ENCODE peak calls at places on chromosome 16, in seven cellular contexts. D, C, P, I, Y, X and W are unnamed samples.

GRCh38 chr16:460787-461186 is 35.3 kb downstream of the RAB11FIP3 start:
- DNase-seq in X (no peak), I (no peak), Y (no peak), P (no peak), C (no peak), D (no peak), W (no peak)

GRCh38 chr16:2756288-2757015 is 4.0 kb downstream of the SRRM2 start:
- DNase-seq in D (no peak), C (no peak), P (no peak), Y (no peak), X (no peak), I (no peak), W (no peak)

GRCh38 chr16:55539049-55539448 is 27.4 kb upstream of the CAPNS2 start:
- DNase-seq in X (no peak), D (no peak), C (no peak), P (no peak), I (no peak), Y (no peak), W (no peak)

GRCh38 chr16:4763791-4764190 is 3.2 kb downstream of the ZNF500 start:
- DNase-seq in P (no peak), C (no peak), D (no peak), Y (no peak), I (no peak), X (no peak), W (no peak)

GRCh38 chr16:51012396-51012795 is 138.7 kb downstream of the SALL1 start:
- DNase-seq in P (peak), D (no peak), I (no peak), X (no peak), C (no peak), Y (no peak), W (no peak)

GRCh38 chr16:27778171-27778925 is 228.4 kb downstream of the KATNIP start:
- DNase-seq in P (no peak), C (no peak), D (no peak), I (no peak), Y (no peak), X (no peak), W (no peak)

GRCh38 chr16:22008215-22009142 is 568 bp downstream of the MOSMO start:
- DNase-seq in Y (no peak), X (no peak), C (peak), P (no peak), I (no peak), D (no peak), W (no peak)

GRCh38 chr16:5490499-5490898 is 392.9 kb upstream of the EEF2KMT start:
- DNase-seq in I (no peak), D (peak), X (no peak), C (peak), P (peak), Y (peak), W (no peak)

GRCh38 chr16:883340-883739 is 82.8 kb upstream of the GNG13 start:
- DNase-seq in D (no peak), P (no peak), I (no peak), C (no peak), X (no peak), Y (no peak), W (no peak)

GRCh38 chr16:80993293-80993691 is 13.4 kb downstream of the CMC2 start:
- DNase-seq in P (peak), C (no peak), Y (no peak), D (no peak), I (no peak), X (no peak), W (peak)

GRCh38 chr16:89198417-89199240 is 1.7 kb downstream of the SLC22A31 start:
- DNase-seq in D (no peak), Y (no peak), P (no peak), I (no peak), X (no peak), C (no peak), W (no peak)

DNA sequence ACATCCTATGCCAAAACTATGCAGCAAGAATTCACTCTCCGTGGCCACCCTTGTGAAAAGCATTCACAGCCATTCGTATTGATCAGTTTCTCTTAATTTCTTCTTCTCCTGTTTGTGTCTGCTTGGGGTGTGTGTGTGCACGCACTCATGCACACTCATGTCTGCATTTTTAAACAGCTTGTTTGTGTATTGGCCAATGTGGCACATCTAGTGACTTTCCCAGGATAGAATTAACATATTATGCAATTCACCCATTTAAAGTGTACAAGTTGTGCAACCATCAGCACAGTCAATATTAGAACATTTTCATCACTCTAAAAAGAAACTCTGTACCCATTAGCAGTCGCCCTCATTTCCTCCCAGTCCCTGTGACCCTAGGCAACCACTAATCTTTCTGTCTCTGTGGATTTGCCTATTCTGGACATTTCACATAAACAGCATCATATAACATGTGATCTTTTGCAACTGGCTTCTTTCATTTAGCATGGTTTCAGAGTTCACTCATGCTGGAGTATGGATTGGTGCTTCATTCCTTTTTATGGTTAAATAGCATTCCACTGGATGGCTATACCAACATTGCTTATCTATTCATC is 20.1 kb downstream of the IRX3 start:
- DNase-seq in X (no peak), C (no peak), I (no peak), P (peak), Y (no peak), D (no peak), W (no peak)
- TF ChIP-seq POLR2AphosphoS5 in X (no peak), C (no peak), I (no peak), P (no peak), Y (no peak), D (no peak), W (no peak)

GRCh38 chr16:67014641-67015315 is 14.2 kb upstream of the CBFB start:
- DNase-seq in P (no peak), X (no peak), Y (no peak), I (no peak), C (peak), D (no peak), W (no peak)
- H3K4me2 ChIP-seq in P (peak), X (peak), Y (peak), I (peak), C (peak), D (peak), W (peak)

GRCh38 chr16:86565181-86565631 is 1.4 kb upstream of the FOXC2 start:
- DNase-seq in X (no peak), C (peak), I (no peak), P (no peak), Y (no peak), D (no peak), W (no peak)
- TF ChIP-seq EZH2 in X (no peak), C (peak), I (peak), P (no peak), Y (no peak), D (no peak), W (no peak)

DNA sequence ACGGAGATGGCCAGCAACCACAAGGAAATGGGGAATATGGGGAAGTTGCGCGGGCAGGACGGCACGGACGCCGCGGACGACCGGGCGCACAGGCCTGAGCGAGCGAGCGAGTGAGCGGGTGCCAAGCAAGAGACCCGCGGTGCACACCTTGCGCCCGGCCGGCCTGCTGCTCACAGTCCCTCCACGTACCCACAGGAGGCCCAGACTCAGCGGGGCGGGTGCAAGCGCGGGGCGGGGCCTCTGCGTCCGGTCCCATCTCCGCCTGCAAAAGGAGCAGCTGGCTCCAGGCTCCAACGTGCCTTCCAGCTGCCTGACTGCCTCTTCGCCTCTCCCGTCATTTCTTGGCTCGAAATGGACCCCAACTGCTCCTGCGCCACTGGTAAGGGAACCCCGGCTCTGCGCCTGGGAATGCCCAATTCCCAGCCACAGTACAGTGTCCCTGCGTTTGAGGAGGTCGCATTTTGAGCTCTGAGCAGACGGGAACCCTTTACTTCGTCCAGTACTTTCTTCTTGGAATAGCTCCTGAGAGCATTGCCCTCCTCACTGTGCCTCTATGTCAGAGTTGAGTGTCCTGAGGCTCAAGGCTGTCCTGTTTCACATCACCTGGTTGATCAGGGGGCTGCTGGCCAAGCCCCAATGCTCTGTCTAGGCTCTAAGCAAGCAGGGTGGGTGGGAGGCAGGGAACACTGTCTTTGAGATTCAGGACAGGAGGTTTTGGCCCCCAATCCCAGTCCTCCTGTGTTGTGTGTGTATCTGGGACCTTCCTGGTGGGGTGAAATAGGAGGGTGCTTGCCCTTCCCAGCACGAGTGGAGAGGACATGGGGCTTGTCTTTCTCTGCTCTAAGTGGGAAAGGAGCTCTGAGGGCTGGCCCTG is 8.1 kb upstream of the MT1E start:
- DNase-seq in P (no peak), D (no peak), Y (no peak), C (peak), X (no peak), I (no peak), W (no peak)
- TF ChIP-seq POLR2AphosphoS5 in P (no peak), D (no peak), Y (no peak), C (no peak), X (no peak), I (no peak), W (peak)

GRCh38 chr16:31476305-31477219 is 4.6 kb downstream of the TGFB1I1 start:
- DNase-seq in I (no peak), D (peak), X (no peak), P (peak), C (peak), Y (no peak), W (no peak)
- H3K4me2 ChIP-seq in I (peak), D (peak), X (peak), P (peak), C (peak), Y (peak), W (no peak)

GRCh38 chr16:10878644-10879498 is 1.9 kb downstream of the CIITA start:
- DNase-seq in P (no peak), D (no peak), X (no peak), Y (no peak), C (peak), I (no peak), W (no peak)
- TF ChIP-seq EZH2 in P (no peak), D (no peak), X (no peak), Y (no peak), C (peak), I (no peak), W (no peak)